ENCODE peak calls at places on chromosomes 1 and 21, in four cellular contexts. X is K562, H is WTC11, L is HepG2. T is an unnamed sample.

GRCh38 chr1:27517907-27518718 is 28.1 kb upstream of the WASF2 start:
- DNase-seq in X (peak), H (no peak), L (no peak), T (no peak)

GRCh38 chr1:96843196-96843595 is 121.6 kb downstream of the PTBP2 start:
- DNase-seq in X (no peak), H (no peak), L (no peak), T (no peak)

GRCh38 chr1:19366599-19367315 is 54.6 kb downstream of the SLC66A1 start:
- DNase-seq in X (no peak), H (no peak), L (no peak), T (no peak)

GRCh38 chr1:29391362-29391880 is 155.1 kb downstream of the PTPRU start:
- DNase-seq in X (no peak), H (no peak), L (no peak), T (no peak)

GRCh38 chr1:40986328-40986783 is 6.9 kb downstream of the CTPS1 start:
- DNase-seq in X (no peak), H (no peak), L (no peak), T (no peak)

GRCh38 chr1:206802401-206802800 is 30.1 kb upstream of the IL10 start:
- DNase-seq in X (no peak), H (no peak), L (no peak), T (no peak)

GRCh38 chr21:45041351-45041805 is 33.0 kb upstream of the ADARB1 start:
- DNase-seq in X (no peak), H (no peak), L (no peak), T (no peak)

GRCh38 chr1:84851839-84852238 is 41.2 kb downstream of the LPAR3 start:
- DNase-seq in X (no peak), H (no peak), L (no peak), T (no peak)

GRCh38 chr1:160367934-160368923 is 1.4 kb downstream of the NHLH1 start:
- DNase-seq in X (peak), H (no peak), L (no peak), T (no peak)

GRCh38 chr21:22791376-22791775 is 1793.2 kb downstream of the NCAM2 start:
- DNase-seq in X (no peak), H (no peak), L (no peak), T (no peak)

GRCh38 chr21:42839271-42840231 is 39.8 kb downstream of the WDR4 start:
- DNase-seq in X (peak), H (no peak), L (no peak), T (no peak)

GRCh38 chr1:50368179-50369007 is 54.9 kb downstream of the DMRTA2 start:
- DNase-seq in X (peak), H (peak), L (peak), T (peak)

GRCh38 chr1:98792123-98792522 is 130.6 kb downstream of the SNX7 start:
- DNase-seq in X (no peak), H (no peak), L (no peak), T (no peak)

GRCh38 chr1:41330588-41331545 is 30.4 kb upstream of the FOXO6 start:
- DNase-seq in X (peak), H (peak), L (no peak), T (peak)

GRCh38 chr21:37292946-37293345 is 25.8 kb upstream of the VPS26C start:
- DNase-seq in X (no peak), H (no peak), L (no peak), T (no peak)

GRCh38 chr21:34690041-34690792 is 21.4 kb downstream of the CLIC6 start:
- DNase-seq in X (no peak), H (no peak), L (no peak), T (no peak)

GRCh38 chr1:39452540-39452939 is 38.9 kb upstream of the BMP8A start:
- DNase-seq in X (no peak), H (no peak), L (no peak), T (no peak)

GRCh38 chr1:50701706-50702317 is 258.3 kb downstream of the FAF1 start:
- DNase-seq in X (no peak), H (no peak), L (no peak), T (no peak)

GRCh38 chr1:92486251-92487077 is at the start of gene GFI1:
- DNase-seq in X (no peak), H (peak), L (peak), T (peak)

GRCh38 chr1:97820470-97821188 is 100.2 kb downstream of the DPYD start:
- DNase-seq in X (no peak), H (no peak), L (peak), T (peak)

GRCh38 chr1:64038965-64039926 is 164.2 kb upstream of the UBE2U start:
- DNase-seq in X (no peak), H (peak), L (no peak), T (peak)

GRCh38 chr1:219568728-219569127 is 44.2 kb downstream of the ZC3H11B start:
- DNase-seq in X (no peak), H (no peak), L (no peak), T (no peak)

GRCh38 chr1:184943998-184944397 is 30.3 kb downstream of the NIBAN1 start:
- DNase-seq in X (no peak), H (no peak), L (no peak), T (no peak)

GRCh38 chr1:15328785-15329480 is 80.8 kb upstream of the EFHD2 start:
- DNase-seq in X (peak), H (no peak), L (no peak), T (no peak)

GRCh38 chr1:200258447-200259375 is 151.1 kb downstream of the ZNF281 start:
- DNase-seq in X (peak), H (no peak), L (peak), T (peak)

GRCh38 chr1:46425740-46426139 is 31.6 kb downstream of the FAAH start:
- DNase-seq in X (no peak), H (no peak), L (no peak), T (no peak)
- TF ChIP-seq ELF4 in X (no peak), H (no peak), L (no peak), T (no peak)

DNA sequence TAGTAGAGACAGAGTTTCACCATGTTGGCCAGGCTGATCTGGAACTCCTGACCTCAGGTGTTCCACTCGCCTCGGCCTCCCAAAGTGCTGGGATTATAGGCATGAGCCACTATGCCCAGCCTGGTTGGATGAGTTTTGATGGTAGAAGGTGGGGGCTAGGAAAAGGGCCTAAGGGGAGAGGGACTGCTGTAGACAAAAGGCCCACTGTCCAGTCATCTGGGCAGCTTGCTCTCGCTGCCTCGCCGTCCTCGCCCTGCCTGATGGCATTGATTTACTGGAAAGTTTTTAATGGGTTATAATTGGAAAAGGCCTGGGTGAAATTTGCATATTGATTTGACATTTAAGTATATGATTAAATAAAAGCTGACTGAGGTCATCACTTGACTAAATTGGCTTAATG is 175.1 kb upstream of the CSF3R start:
- DNase-seq in X (no peak), H (no peak), L (no peak), T (no peak)
- TF ChIP-seq ELF4 in X (no peak), H (no peak), L (no peak), T (no peak)

DNA sequence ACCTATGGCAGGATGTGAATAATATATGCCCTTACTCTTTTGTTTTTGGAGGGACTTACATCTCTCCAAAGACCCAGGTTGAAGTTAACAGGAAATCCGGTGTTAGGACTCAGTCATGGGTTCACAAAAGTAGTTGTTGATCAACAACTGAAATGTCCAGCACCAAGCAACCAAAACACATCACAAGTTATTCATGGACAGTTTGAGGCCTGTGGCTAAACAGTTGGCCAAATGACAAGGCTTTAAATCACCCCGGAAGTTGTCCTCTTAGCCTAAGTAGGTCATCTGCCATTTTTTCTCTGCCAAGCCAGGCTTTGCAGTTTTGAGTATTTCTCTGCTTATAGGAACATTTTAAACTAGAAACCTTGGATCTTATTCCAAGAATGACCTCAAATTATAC is 89.9 kb downstream of the CD247 start:
- DNase-seq in X (no peak), H (no peak), L (no peak), T (no peak)
- TF ChIP-seq ELF4 in X (no peak), H (no peak), L (no peak), T (no peak)

GRCh38 chr1:228393268-228393699 is 13.4 kb downstream of the TRIM11 start:
- DNase-seq in X (no peak), H (no peak), L (peak), T (no peak)
- TF ChIP-seq ELF4 in X (no peak), H (no peak), L (no peak), T (no peak)

DNA sequence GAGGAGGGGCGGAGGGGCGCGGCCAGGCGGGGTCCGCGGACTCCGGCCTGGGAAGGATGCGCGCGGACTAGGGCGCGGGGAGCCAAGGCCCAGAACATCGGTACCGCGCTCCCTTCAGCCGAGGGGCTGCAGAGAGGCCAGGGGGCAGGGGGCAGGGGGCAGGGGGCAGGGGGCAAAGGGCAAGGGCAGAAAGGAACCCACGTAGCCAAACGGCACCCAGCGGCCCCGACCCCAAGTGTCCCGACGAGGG is 516 bp downstream of the NPHP4 start:
- DNase-seq in X (no peak), H (no peak), L (no peak), T (peak)
- TF ChIP-seq ELF4 in X (no peak), H (no peak), L (no peak), T (no peak)

GRCh38 chr1:231363624-231364023 is 25.5 kb downstream of the SPRTN start:
- DNase-seq in X (no peak), H (no peak), L (no peak), T (no peak)

GRCh38 chr1:231372501-231372900 is 34.4 kb downstream of the SPRTN start:
- DNase-seq in X (no peak), H (no peak), L (no peak), T (no peak)

GRCh38 chr1:231374394-231374793 is 36.3 kb downstream of the SPRTN start:
- DNase-seq in X (no peak), H (no peak), L (no peak), T (no peak)

DNA sequence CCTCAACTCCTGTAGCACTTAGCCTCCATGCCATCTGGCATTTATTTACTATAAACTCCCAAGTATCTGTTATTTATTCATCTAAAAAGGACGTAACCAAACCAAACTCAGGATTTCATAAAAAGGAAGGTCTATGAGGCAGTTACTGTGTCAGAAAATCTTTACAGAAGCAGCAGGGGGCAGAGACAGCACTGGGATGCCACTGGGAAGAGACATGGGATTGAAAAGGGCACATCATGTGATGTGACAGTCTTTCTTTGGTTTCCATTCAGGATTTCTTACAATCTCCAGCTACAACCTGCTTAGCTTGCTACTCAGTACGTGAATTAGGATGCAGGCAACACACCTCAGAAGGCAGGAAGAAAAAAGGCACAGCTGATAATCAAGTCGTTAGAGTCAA is 31.2 kb downstream of the SPRTN start:
- DNase-seq in X (no peak), H (no peak), L (no peak), T (no peak)
- TF ChIP-seq ELF4 in X (no peak), H (no peak), L (no peak), T (no peak)

GRCh38 chr1:234608720-234609527 is 1.1 kb downstream of the IRF2BP2 start:
- DNase-seq in X (peak), H (peak), L (no peak), T (no peak)

GRCh38 chr1:234610582-234611152 is 689 bp upstream of the IRF2BP2 start:
- DNase-seq in X (peak), H (peak), L (peak), T (peak)

GRCh38 chr1:234611153-234611798 is 1.3 kb upstream of the IRF2BP2 start:
- DNase-seq in X (no peak), H (no peak), L (peak), T (no peak)

GRCh38 chr1:234609528-234610042 is 393 bp downstream of the IRF2BP2 start:
- DNase-seq in X (peak), H (no peak), L (no peak), T (no peak)

DNA sequence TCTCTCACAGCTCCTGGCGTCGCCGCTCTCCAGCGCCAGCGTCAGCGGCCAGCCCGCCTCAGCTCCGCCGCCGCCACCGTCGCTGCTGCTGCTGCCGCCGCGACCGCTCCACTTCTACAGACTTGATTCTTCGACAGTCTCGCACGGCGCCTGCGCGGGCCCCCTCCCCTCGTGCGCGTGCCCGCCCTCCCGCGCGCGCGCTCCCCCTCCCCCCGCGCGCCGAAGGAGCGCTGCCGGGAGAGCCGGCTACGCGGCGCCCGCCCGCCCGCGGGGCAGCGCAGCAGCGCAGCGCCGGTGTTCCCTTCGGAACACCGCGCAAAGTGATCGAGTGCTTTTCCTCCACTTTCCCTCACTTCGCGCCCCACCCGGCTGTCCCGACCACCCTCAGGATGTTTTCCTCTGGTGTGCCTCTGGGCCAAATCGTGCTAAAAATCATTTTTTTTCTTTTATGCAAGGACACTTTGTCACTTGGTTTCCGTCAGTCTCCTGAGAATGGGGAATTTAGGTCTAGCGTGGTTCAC is at the start of gene IRF2BP2:
- DNase-seq in X (peak), H (peak), L (peak), T (peak)
- TF ChIP-seq ELF4 in X (no peak), H (no peak), L (no peak), T (no peak)

GRCh38 chr1:156657971-156658319 is 16.0 kb downstream of the BCAN start:
- DNase-seq in X (no peak), H (no peak), L (no peak), T (no peak)

GRCh38 chr1:156655904-156656516 is 14.1 kb downstream of the BCAN start:
- DNase-seq in X (no peak), H (no peak), L (no peak), T (no peak)

GRCh38 chr1:156657161-156657970 is 15.4 kb downstream of the BCAN start:
- DNase-seq in X (peak), H (peak), L (no peak), T (peak)

GRCh38 chr1:156655151-156655903 is 13.4 kb downstream of the BCAN start:
- DNase-seq in X (no peak), H (no peak), L (no peak), T (no peak)

DNA sequence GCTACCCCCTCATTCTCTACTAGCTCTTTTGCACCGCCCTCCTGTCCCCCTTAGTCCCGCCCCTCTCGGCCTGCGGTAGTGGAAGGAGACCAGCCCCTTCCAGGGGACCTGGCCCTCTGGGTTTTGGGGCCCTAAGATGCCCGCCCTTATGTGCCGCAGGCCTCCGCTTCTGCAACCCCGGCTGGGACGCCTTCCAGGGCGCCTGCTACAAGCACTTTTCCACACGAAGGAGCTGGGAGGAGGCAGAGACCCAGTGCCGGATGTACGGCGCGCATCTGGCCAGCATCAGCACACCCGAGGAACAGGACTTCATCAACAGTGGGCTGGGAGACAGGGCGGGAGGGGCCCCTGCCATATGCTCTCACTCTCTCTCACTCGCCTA is 14.9 kb downstream of the BCAN start:
- DNase-seq in X (no peak), H (no peak), L (no peak), T (no peak)
- TF ChIP-seq ELF4 in X (no peak), H (no peak), L (no peak), T (no peak)

DNA sequence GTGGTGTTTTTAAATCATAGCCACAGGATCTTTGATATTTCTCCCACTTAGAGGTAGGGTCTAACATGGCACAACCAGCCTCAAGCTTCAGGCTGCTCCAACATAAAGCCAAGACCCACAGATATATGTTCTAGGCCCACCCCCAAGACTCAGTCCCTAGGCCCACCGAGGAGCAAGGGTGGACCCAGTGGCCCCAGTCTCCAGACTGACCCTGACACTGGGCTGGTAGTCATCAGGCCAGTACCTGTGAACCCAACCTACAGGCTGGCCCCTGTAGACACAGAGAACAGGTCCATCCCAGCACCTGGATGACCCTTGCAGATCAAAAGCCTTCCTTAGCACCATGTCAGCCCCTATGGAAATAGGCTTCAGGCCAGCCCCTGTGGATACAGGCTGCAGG is 60.5 kb downstream of the NEGR1 start:
- DNase-seq in X (no peak), H (no peak), L (no peak), T (no peak)
- TF ChIP-seq ELF4 in X (no peak), H (no peak), L (no peak), T (no peak)

GRCh38 chr1:246005067-246005466 is 502.0 kb downstream of the SMYD3 start:
- DNase-seq in X (no peak), H (no peak), L (no peak), T (no peak)
- TF ChIP-seq ELF4 in X (no peak), H (no peak), L (no peak), T (no peak)